ENCODE peak calls at places on chromosomes 6 and 20, in four cellular contexts. L is body of pancreas, A is prostate gland, P is GM23248. J is an unnamed sample.
A peak's percentile ranks its signal among the peaks of the same experiment; 100 is the strongest.

GRCh38 chr20:18094191-18094590 is 36.5 kb upstream of the OVOL2 start:
- DNase-seq in L (no peak), A (no peak), P (no peak), J (no peak)

GRCh38 chr20:20549699-20550098 is 162.7 kb downstream of the RALGAPA2 start:
- DNase-seq in L (no peak), A (no peak), P (peak; percentile 91), J (no peak)

GRCh38 chr20:58135441-58136170 is 92.8 kb downstream of the ANKRD60 start:
- DNase-seq in L (no peak), A (no peak), P (peak; percentile 70), J (peak; percentile 89)

GRCh38 chr6:23754197-23754596 is 371.8 kb upstream of the NRSN1 start:
- DNase-seq in L (no peak), A (no peak), P (peak; percentile 1), J (no peak)

GRCh38 chr20:36573798-36574277 is 441 bp downstream of the TGIF2 start:
- DNase-seq in L (peak; percentile 44), A (peak; percentile 14), P (peak; percentile 33), J (no peak)

GRCh38 chr20:45798935-45799642 is 7.3 kb downstream of the DNTTIP1 start:
- DNase-seq in L (peak; percentile 74), A (no peak), P (peak; percentile 70), J (no peak)

GRCh38 chr6:146850238-146850896 is 251.6 kb downstream of the ADGB start:
- DNase-seq in L (no peak), A (no peak), P (peak; percentile 83), J (no peak)

GRCh38 chr6:35417979-35418661 is 34.0 kb upstream of the FANCE start:
- DNase-seq in L (no peak), A (no peak), P (no peak), J (no peak)

GRCh38 chr6:29709178-29709576 is 14.1 kb upstream of the HLA-F start:
- DNase-seq in L (no peak), A (no peak), P (no peak), J (no peak)

GRCh38 chr20:38732981-38733380 is 8.7 kb downstream of the SLC32A1 start:
- DNase-seq in L (no peak), A (no peak), P (no peak), J (peak; percentile 58)
- H3K27me3 ChIP-seq in L (no peaks in the 10 kb centered on the region), A (peaks cover 39% of the 10 kb centered on the region), P (peaks cover 93% of the 10 kb centered on the region), J (peaks cover 100% of the 10 kb centered on the region)

GRCh38 chr20:991850-992249 is 10.3 kb downstream of the RSPO4 start:
- DNase-seq in L (no peak), A (no peak), P (no peak), J (no peak)

GRCh38 chr20:990293-990959 is 11.7 kb downstream of the RSPO4 start:
- DNase-seq in L (no peak), A (no peak), P (no peak), J (no peak)

GRCh38 chr20:986733-987355 is 15.3 kb downstream of the RSPO4 start:
- DNase-seq in L (no peak), A (no peak), P (peak; percentile 7), J (no peak)

GRCh38 chr20:982754-983153 is 19.4 kb downstream of the RSPO4 start:
- DNase-seq in L (no peak), A (no peak), P (no peak), J (no peak)

DNA sequence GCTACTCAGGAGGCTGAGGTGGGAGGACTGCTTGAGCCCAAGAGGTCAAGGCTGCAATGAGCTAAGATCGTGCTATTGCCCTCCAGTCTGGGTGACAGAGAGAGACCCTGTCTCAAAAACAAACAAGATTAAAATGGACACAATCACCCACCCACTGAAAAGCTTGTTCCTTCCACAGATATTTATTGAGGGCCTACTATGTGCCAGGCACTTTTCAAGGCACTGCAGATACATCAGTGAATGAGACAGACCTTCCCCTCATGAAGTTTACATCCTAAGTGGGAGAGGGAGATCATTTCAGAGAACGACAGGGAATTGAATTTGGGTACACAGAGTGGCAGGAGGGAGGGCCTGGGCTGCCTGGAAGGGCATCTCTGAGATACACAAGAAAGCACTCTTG is 14.4 kb downstream of the RSPO4 start:
- DNase-seq in L (no peak), A (no peak), P (no peak), J (no peak)
- H3K27me3 ChIP-seq in L (no peaks in the 10 kb centered on the region), A (peaks cover 4% of the 10 kb centered on the region), P (peaks cover 6% of the 10 kb centered on the region), J (no peaks in the 10 kb centered on the region)

DNA sequence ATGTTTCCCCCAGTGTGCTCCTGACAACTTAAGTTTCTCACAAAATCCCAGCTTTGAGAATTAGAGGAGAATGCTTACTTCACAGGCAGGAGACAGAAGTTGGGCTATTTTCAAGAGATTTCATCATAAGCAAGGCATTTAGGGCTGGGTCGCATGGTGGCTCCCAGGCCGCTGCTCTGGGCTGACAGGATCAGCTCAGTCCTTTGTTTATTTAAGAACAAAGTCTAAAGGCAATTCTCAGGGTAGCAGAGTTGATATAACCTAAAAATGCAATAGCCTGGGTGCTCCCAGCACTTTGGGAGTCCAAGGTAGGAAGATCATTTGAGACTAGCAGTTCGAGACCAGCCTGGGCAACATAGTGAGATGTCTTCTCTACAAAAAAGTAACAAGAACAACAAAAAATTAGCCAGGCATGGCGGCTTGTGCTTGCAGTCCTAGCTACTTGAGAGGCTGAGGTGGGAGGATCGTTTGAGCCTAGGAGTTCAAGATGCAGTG is 10.9 kb downstream of the FOXQ1 start:
- DNase-seq in L (no peak), A (no peak), P (peak; percentile 38), J (no peak)
- H3K27me3 ChIP-seq in L (no peaks in the 10 kb centered on the region), A (no peaks in the 10 kb centered on the region), P (no peaks in the 10 kb centered on the region), J (no peaks in the 10 kb centered on the region)

GRCh38 chr20:19460386-19460785 is 247.9 kb downstream of the SLC24A3 start:
- DNase-seq in L (no peak), A (no peak), P (peak; percentile 40), J (no peak)

GRCh38 chr20:19463597-19463996 is 251.2 kb downstream of the SLC24A3 start:
- DNase-seq in L (no peak), A (no peak), P (no peak), J (no peak)

GRCh38 chr20:19462491-19462890 is 250.0 kb downstream of the SLC24A3 start:
- DNase-seq in L (no peak), A (no peak), P (no peak), J (no peak)

GRCh38 chr20:19466204-19466928 is 253.9 kb downstream of the SLC24A3 start:
- DNase-seq in L (no peak), A (no peak), P (no peak), J (no peak)
- H3K27me3 ChIP-seq in L (no peaks in the 10 kb centered on the region), A (no peaks in the 10 kb centered on the region), P (peaks cover 8% of the 10 kb centered on the region), J (peaks cover 8% of the 10 kb centered on the region)

GRCh38 chr20:50412069-50412468 is 98.1 kb upstream of the PTPN1 start:
- DNase-seq in L (peak; percentile 52), A (no peak), P (no peak), J (no peak)
- H3K27me3 ChIP-seq in L (no peaks in the 10 kb centered on the region), A (no peaks in the 10 kb centered on the region), P (no peaks in the 10 kb centered on the region), J (no peaks in the 10 kb centered on the region)

GRCh38 chr6:41781302-41781711 is 725 bp downstream of the PRICKLE4 start:
- DNase-seq in L (peak; percentile 74), A (no peak), P (no peak), J (no peak)

GRCh38 chr6:41779336-41779735 is 364 bp downstream of the FRS3 start:
- DNase-seq in L (no peak), A (no peak), P (peak; percentile 11), J (no peak)

GRCh38 chr6:41778895-41779294 is 805 bp downstream of the FRS3 start:
- DNase-seq in L (no peak), A (no peak), P (no peak), J (no peak)

GRCh38 chr6:41779793-41780622 is at the start of gene FRS3:
- DNase-seq in L (peak; percentile 99), A (peak; percentile 97), P (peak; percentile 91), J (peak; percentile 90)

DNA sequence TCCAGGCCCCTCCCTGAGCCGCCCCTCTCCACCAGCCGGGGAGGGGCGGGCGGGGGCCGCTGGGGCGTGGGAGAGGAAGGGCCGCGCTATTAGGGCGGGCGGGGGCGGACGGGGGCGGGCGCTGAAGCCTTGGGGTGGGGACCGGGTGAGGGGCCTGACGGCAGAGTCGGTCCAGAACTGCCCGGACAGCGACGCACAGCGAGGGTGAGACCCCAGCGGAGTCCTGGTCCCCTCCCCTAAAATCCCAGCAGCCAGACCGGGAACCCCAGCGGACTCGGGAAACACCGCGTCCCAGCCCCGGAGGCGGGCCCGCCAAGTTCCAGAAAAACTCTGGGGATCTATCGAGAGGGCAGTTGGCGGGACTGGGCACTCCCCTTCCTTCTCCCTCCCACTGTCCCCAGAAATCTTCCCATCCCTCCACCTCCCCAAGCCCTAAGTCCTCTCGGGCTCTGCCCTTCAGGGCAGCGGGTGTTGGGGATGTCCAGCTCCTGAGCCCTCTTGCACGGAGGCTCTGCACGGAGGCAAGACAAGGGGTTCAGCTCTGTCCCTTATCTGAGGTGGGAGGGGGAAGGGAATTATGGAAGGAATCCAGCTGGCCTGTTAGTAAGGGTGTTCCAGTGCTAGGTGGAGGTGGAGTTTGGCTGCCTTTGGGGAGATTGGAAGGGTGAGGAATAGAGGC is at the start of gene PRICKLE4:
- DNase-seq in L (peak; percentile 85), A (peak; percentile 73), P (peak; percentile 47), J (no peak)
- H3K27me3 ChIP-seq in L (no peaks in the 10 kb centered on the region), A (no peaks in the 10 kb centered on the region), P (no peaks in the 10 kb centered on the region), J (no peaks in the 10 kb centered on the region)

GRCh38 chr20:52592567-52592966 is 379.6 kb upstream of the TSHZ2 start:
- DNase-seq in L (no peak), A (no peak), P (no peak), J (no peak)
- H3K27me3 ChIP-seq in L (no peaks in the 10 kb centered on the region), A (no peaks in the 10 kb centered on the region), P (no peaks in the 10 kb centered on the region), J (no peaks in the 10 kb centered on the region)